ENCODE peak calls at places on chromosomes 16 and 17, in four cellular contexts. One of them, this sample, is unnamed.

GRCh38 chr17:82944990-82945389 is 105.2 kb upstream of the ZNF750 start:
- DNase-seq in A549: no peak
- DNase-seq in GM12878: no peak
- DNase-seq in H1: no peak
- DNase-seq in this sample: no peak

GRCh38 chr17:58112970-58113631 is 29.9 kb downstream of the DYNLL2 start:
- DNase-seq in H1: peak
- DNase-seq in A549: peak
- DNase-seq in GM12878: peak
- DNase-seq in this sample: peak

GRCh38 chr17:73343168-73343634 is 31.4 kb upstream of the CDC42EP4 start:
- DNase-seq in H1: peak
- DNase-seq in GM12878: no peak
- DNase-seq in A549: no peak
- DNase-seq in this sample: peak

GRCh38 chr16:10979717-10980601 is 35.6 kb downstream of the CLEC16A start:
- DNase-seq in A549: no peak
- DNase-seq in GM12878: no peak
- DNase-seq in H1: no peak
- DNase-seq in this sample: no peak

GRCh38 chr16:83004868-83005652 is 378.3 kb downstream of the CDH13 start:
- DNase-seq in GM12878: no peak
- DNase-seq in H1: no peak
- DNase-seq in A549: no peak
- DNase-seq in this sample: no peak

GRCh38 chr16:65509172-65509571 is 387.3 kb upstream of the CDH11 start:
- DNase-seq in GM12878: no peak
- DNase-seq in H1: no peak
- DNase-seq in A549: no peak
- DNase-seq in this sample: no peak

GRCh38 chr16:21663889-21664647 is at the start of gene OTOA:
- DNase-seq in A549: no peak
- DNase-seq in GM12878: no peak
- DNase-seq in H1: peak
- DNase-seq in this sample: no peak

GRCh38 chr17:72122002-72122310 is 1.1 kb downstream of the SOX9 start:
- DNase-seq in GM12878: no peak
- DNase-seq in H1: no peak
- DNase-seq in A549: no peak
- DNase-seq in this sample: no peak

GRCh38 chr17:71409712-71410111 is 711.1 kb upstream of the SOX9 start:
- DNase-seq in H1: no peak
- DNase-seq in GM12878: no peak
- DNase-seq in A549: peak
- DNase-seq in this sample: no peak

GRCh38 chr17:6641374-6641818 is 536 bp downstream of the TXNDC17 start:
- DNase-seq in GM12878: no peak
- DNase-seq in H1: no peak
- DNase-seq in A549: no peak
- DNase-seq in this sample: no peak

GRCh38 chr16:10878644-10879498 is 1.9 kb downstream of the CIITA start:
- DNase-seq in H1: peak
- DNase-seq in GM12878: no peak
- DNase-seq in A549: no peak
- DNase-seq in this sample: no peak

GRCh38 chr17:2971851-2972250 is 91.6 kb downstream of the OR1D5 start:
- DNase-seq in A549: no peak
- DNase-seq in H1: no peak
- DNase-seq in GM12878: no peak
- DNase-seq in this sample: no peak

GRCh38 chr16:720990-721764 is at the start of gene ANTKMT:
- DNase-seq in A549: peak
- DNase-seq in H1: peak
- DNase-seq in GM12878: no peak
- DNase-seq in this sample: peak

GRCh38 chr16:719815-720506 is 985 bp upstream of the ANTKMT start:
- DNase-seq in H1: no peak
- DNase-seq in GM12878: no peak
- DNase-seq in A549: peak
- DNase-seq in this sample: no peak

GRCh38 chr16:718922-719321 is 2.0 kb upstream of the ANTKMT start:
- DNase-seq in GM12878: no peak
- DNase-seq in A549: no peak
- DNase-seq in H1: no peak
- DNase-seq in this sample: no peak

GRCh38 chr16:721765-722481 is 977 bp downstream of the ANTKMT start:
- DNase-seq in GM12878: no peak
- DNase-seq in A549: no peak
- DNase-seq in H1: no peak
- DNase-seq in this sample: peak

DNA sequence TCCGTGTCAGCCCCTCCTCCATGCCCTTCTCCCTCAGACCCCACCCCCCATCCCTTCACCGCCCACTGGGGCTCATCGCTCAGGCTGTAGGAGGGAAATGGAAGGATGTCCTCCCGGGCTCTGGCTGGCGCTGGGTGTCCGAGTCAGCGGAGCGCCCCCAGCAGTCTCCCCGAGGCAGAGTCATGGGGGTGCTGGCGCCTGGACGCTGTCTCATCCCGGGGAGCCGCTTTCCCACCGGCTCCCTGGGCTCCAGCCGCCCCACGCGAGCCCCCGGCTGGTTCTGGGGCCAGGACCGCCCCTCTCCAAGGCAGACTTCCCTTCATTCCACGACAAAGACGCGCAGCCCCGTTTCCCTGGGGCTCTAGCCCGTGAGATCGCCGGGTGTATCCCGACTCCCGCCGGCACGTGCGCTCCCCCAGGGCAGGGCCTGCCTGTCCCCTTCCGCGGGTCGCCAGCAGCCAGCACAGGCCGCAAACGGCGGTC is 398 bp upstream of the ANTKMT start:
- DNase-seq in GM12878: no peak
- DNase-seq in A549: peak
- DNase-seq in H1: no peak
- DNase-seq in this sample: peak
- TF ChIP-seq CTCF in GM12878: peak
- TF ChIP-seq CTCF in A549: peak
- TF ChIP-seq CTCF in H1: peak
- TF ChIP-seq CTCF in this sample: peak

GRCh38 chr16:57371494-57372371 is 557 bp upstream of the CX3CL1 start:
- DNase-seq in H1: no peak
- DNase-seq in GM12878: no peak
- DNase-seq in A549: no peak
- DNase-seq in this sample: no peak

GRCh38 chr16:57373117-57373947 is 1.0 kb downstream of the CX3CL1 start:
- DNase-seq in A549: no peak
- DNase-seq in GM12878: no peak
- DNase-seq in H1: no peak
- DNase-seq in this sample: no peak

GRCh38 chr16:57376313-57376818 is 4.1 kb downstream of the CX3CL1 start:
- DNase-seq in A549: no peak
- DNase-seq in H1: no peak
- DNase-seq in GM12878: no peak
- DNase-seq in this sample: no peak

GRCh38 chr16:57374067-57374534 is 1.8 kb downstream of the CX3CL1 start:
- DNase-seq in A549: no peak
- DNase-seq in GM12878: no peak
- DNase-seq in H1: no peak
- DNase-seq in this sample: no peak

DNA sequence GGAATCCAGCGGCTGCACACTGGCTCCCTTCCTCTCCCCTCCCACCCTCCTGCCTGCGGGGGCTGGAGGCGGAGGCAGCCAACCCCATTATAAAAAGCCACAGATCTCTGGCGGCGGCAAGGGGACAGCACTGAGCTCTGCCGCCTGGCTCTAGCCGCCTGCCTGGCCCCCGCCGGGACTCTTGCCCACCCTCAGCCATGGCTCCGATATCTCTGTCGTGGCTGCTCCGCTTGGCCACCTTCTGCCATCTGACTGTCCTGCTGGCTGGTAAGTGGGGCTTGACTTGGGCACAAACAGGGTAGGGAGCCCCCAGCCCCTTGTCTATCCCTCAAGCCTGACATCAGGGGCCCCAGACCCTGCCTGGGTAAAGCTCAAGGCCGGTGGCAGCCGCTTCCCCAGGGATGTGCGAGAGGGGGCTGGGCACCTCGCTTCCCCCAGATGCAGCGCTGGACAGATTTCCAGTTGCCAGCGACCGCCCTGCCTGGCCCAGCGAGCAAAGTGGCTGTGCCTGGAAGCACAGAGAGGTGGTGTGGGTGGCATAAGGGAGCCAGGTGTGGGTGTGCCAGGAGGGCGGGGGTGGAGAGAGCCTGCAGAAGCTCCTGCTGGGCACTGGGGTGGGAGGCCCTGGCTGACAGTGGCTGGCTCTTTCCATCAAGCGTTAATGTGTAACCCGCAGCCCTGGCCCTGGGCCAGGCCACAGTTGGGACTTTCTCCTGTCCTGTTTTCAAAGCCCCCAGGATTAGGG is at the start of gene CX3CL1:
- DNase-seq in H1: peak
- DNase-seq in GM12878: no peak
- DNase-seq in A549: no peak
- DNase-seq in this sample: no peak
- TF ChIP-seq KDM1A in H1: no peak
- TF ChIP-seq KDM1A in GM12878: no peak
- TF ChIP-seq KDM1A in A549: no peak
- TF ChIP-seq KDM1A in this sample: no peak

GRCh38 chr17:49375544-49375943 is 13.5 kb upstream of the ZNF652 start:
- DNase-seq in A549: no peak
- DNase-seq in GM12878: no peak
- DNase-seq in H1: no peak
- DNase-seq in this sample: no peak

GRCh38 chr17:49381793-49382192 is 19.7 kb upstream of the ZNF652 start:
- DNase-seq in H1: no peak
- DNase-seq in A549: no peak
- DNase-seq in GM12878: no peak
- DNase-seq in this sample: no peak

GRCh38 chr17:49379926-49380325 is 17.9 kb upstream of the ZNF652 start:
- DNase-seq in H1: no peak
- DNase-seq in GM12878: no peak
- DNase-seq in A549: no peak
- DNase-seq in this sample: no peak

GRCh38 chr17:49381033-49381432 is 19.0 kb upstream of the ZNF652 start:
- DNase-seq in GM12878: no peak
- DNase-seq in H1: no peak
- DNase-seq in A549: no peak
- DNase-seq in this sample: no peak

GRCh38 chr17:49378311-49378710 is 16.3 kb upstream of the ZNF652 start:
- DNase-seq in H1: no peak
- DNase-seq in A549: no peak
- DNase-seq in GM12878: no peak
- DNase-seq in this sample: no peak
- TF ChIP-seq CTCF in H1: no peak
- TF ChIP-seq CTCF in A549: no peak
- TF ChIP-seq CTCF in GM12878: no peak
- TF ChIP-seq CTCF in this sample: no peak

GRCh38 chr17:42288078-42288984 is at the start of gene STAT5A:
- DNase-seq in A549: peak
- DNase-seq in H1: peak
- DNase-seq in GM12878: no peak
- DNase-seq in this sample: peak

GRCh38 chr17:42287305-42288077 is 807 bp upstream of the STAT5A start:
- DNase-seq in GM12878: peak
- DNase-seq in H1: no peak
- DNase-seq in A549: no peak
- DNase-seq in this sample: no peak

GRCh38 chr17:42290577-42290976 is 2.3 kb downstream of the STAT5A start:
- DNase-seq in GM12878: no peak
- DNase-seq in A549: no peak
- DNase-seq in H1: no peak
- DNase-seq in this sample: no peak

GRCh38 chr17:42289863-42290165 is 1.5 kb downstream of the STAT5A start:
- DNase-seq in GM12878: no peak
- DNase-seq in A549: no peak
- DNase-seq in H1: no peak
- DNase-seq in this sample: peak

DNA sequence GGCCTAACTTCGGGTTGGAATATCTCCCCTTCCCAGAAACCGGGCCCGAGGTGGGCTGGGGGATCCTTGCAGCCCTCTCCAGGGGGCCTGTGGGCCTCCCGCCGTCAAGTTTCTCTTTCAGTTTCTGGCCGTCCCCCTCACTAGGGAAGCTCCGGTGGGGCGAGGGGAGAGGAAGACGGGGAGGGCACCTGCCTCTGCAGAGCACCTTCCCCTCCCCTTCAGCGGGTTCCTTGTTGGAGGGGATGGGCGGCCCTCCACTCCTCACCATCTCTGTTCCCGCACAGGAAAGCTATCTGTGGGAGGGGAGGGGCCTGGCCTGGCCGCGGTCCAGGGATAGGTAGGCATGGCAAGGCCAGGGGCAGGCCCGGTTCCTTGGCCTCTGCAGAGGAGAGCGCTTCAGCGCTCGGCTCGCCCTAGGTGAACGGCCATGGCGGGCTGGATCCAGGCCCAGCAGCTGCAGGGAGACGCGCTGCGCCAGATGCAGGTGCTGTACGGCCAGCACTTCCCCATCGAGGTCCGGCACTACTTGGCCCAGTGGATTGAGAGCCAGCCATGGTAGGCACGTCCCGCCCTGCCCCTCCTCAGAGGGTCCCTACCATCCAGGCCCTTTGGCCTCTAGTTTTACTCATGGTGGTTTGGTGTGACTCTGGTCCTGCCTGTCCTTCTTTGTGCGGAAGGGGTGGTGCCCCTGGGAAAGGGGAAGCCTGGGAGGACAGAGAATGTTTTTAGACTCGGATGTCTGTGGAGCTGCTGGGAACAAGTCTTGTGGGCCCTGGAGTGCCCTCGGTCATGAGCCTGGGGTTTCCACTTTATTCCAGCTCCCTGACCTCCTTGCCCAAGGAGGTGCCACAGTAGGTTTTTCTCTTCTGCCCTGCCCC is 926 bp downstream of the STAT5A start:
- DNase-seq in GM12878: no peak
- DNase-seq in A549: no peak
- DNase-seq in H1: peak
- DNase-seq in this sample: peak
- TF ChIP-seq KDM1A in GM12878: no peak
- TF ChIP-seq KDM1A in A549: no peak
- TF ChIP-seq KDM1A in H1: peak
- TF ChIP-seq KDM1A in this sample: no peak

This sample was measured in K562.